ENCODE peak calls at places on chromosomes 13 and 19, in five cellular contexts. P, F, C, Y and A are unnamed samples.

GRCh38 chr19:4456843-4457653 is 546 bp downstream of the UBXN6 start:
- DNase-seq in C (peak; percentile 18), F (no peak), P (peak; percentile 52), Y (no peak), A (peak; percentile 46)

GRCh38 chr13:31056650-31057275 is 104.9 kb downstream of the HSPH1 start:
- DNase-seq in F (no peak), Y (peak; percentile 79), C (no peak), P (no peak), A (no peak)

GRCh38 chr19:10141973-10142372 is 22.3 kb upstream of the EIF3G start:
- DNase-seq in C (no peak), F (no peak), Y (no peak), P (no peak), A (no peak)

GRCh38 chr19:4524808-4525562 is 6.7 kb upstream of the PLIN4 start:
- DNase-seq in Y (no peak), P (peak; percentile 51), C (peak; percentile 58), F (peak; percentile 54), A (peak; percentile 50)

GRCh38 chr19:14758816-14759215 is 19.5 kb downstream of the ADGRE2 start:
- DNase-seq in F (no peak), Y (no peak), C (no peak), P (no peak), A (no peak)

GRCh38 chr13:110644892-110645521 is 29.7 kb downstream of the NAXD start:
- DNase-seq in Y (peak; percentile 65), F (peak; percentile 69), P (peak; percentile 41), C (peak; percentile 11), A (peak; percentile 37)

GRCh38 chr19:7789447-7789846 is 26.4 kb downstream of the CLEC4M start:
- DNase-seq in C (peak; percentile 15), F (no peak), Y (no peak), P (no peak), A (peak; percentile 21)

GRCh38 chr13:19959141-19959830 is 759 bp downstream of the ZMYM2 start:
- DNase-seq in Y (peak; percentile 41), C (peak; percentile 53), F (peak; percentile 54), P (peak; percentile 39), A (peak; percentile 40)

GRCh38 chr13:112892759-112893569 is 76.0 kb upstream of the MCF2L start:
- DNase-seq in Y (no peak), C (no peak), P (peak; percentile 46), F (peak; percentile 70), A (no peak)

GRCh38 chr19:17909017-17909732 is 23.6 kb upstream of the CCDC124 start:
- DNase-seq in F (peak; percentile 65), P (no peak), C (no peak), Y (no peak), A (no peak)

GRCh38 chr13:39049274-39049673 is 11.0 kb downstream of the NHLRC3 start:
- DNase-seq in P (no peak), C (no peak), Y (no peak), F (no peak), A (no peak)

GRCh38 chr13:29526741-29527140 is 68.7 kb downstream of the SLC7A1 start:
- DNase-seq in C (no peak), Y (no peak), P (no peak), F (no peak), A (no peak)

GRCh38 chr19:903266-903797 is 9.7 kb downstream of the R3HDM4 start:
- DNase-seq in P (peak; percentile 57), C (no peak), Y (no peak), F (peak; percentile 73), A (no peak)

GRCh38 chr13:110137677-110138008 is 169.3 kb downstream of the COL4A1 start:
- DNase-seq in C (no peak), P (no peak), F (peak; percentile 64), Y (no peak), A (no peak)

GRCh38 chr19:47609885-47610545 is 1.1 kb downstream of the BICRA start:
- DNase-seq in F (peak; percentile 42), C (peak; percentile 54), Y (peak; percentile 37), P (peak; percentile 36), A (peak; percentile 71)

GRCh38 chr13:86002921-86003488 is 203.8 kb upstream of the SLITRK6 start:
- DNase-seq in C (no peak), P (no peak), Y (no peak), F (no peak), A (no peak)

DNA sequence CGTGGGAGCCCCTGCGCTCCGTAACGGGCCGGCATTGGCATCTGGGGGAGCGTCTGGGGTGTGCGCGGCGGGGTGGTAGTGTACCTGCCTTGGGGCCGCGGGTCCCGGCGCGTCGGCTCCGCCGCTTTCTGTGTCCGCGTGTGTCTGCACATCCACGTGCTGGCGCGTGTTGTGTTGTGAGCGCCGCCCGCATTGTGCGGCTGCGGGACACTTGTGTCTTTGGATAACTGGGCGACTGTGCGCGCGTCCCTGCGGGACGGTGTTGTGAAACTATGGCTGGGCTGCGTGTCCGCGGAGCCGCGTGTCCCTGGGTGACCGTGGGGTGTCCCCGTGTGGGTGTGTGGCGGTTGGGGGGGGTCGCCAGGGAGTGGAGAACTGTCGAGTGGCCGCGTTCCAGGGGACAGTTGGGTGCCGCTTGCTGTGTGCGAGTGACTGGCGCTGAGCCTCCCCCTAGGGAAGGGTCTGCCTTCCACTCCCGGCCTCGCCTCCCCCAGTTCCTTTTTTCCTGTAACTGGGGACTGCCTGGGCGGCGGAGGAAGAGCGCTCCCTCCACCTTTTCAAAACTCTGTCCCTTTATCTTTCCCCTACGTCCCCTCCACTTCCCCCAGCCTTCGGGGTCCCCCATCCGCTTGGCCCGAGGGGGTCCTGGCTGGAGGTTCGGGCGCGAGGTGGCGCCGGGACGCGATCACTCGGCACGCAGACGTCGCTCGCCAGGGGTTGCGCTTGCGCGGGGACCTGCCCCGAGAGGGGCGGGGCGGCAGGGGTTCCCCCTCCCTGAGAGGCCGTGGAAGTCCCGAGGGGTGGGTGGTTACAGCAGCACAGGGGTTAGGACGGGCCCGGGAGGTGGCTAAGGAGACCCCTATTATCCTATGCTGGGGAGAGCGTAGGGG is 5.6 kb upstream of the NFIC start:
- DNase-seq in Y (peak; percentile 73), F (peak; percentile 76), P (no peak), C (peak; percentile 56), A (peak; percentile 73)
- TF ChIP-seq CTCF in Y (peak; percentile 11), F (no peak), P (no peak), C (no peak), A (no peak)

GRCh38 chr19:39539519-39540332 is at the start of gene EID2:
- DNase-seq in P (peak; percentile 91), F (peak; percentile 98), Y (peak; percentile 96), C (peak; percentile 96), A (peak; percentile 92)
- TF ChIP-seq CTCF in P (peak; percentile 75), F (peak; percentile 71), Y (peak; percentile 84), C (peak; percentile 74), A (no peak)

GRCh38 chr13:26062853-26063444 is 11.1 kb upstream of the SHISA2 start:
- DNase-seq in P (no peak), Y (no peak), C (no peak), F (peak; percentile 25), A (no peak)
- TF ChIP-seq CTCF in P (peak; percentile 83), Y (peak; percentile 67), C (peak; percentile 68), F (peak; percentile 24), A (peak; percentile 67)

GRCh38 chr19:35211545-35212230 is 16.9 kb downstream of the FAM187B start:
- DNase-seq in F (peak; percentile 43), Y (no peak), P (no peak), C (peak; percentile 72), A (peak; percentile 80)
- TF ChIP-seq CTCF in F (no peak), Y (no peak), P (no peak), C (no peak), A (peak; percentile 20)

GRCh38 chr19:48896191-48896720 is 2.3 kb downstream of the TULP2 start:
- DNase-seq in Y (peak; percentile 69), C (no peak), F (no peak), P (no peak), A (peak; percentile 55)

GRCh38 chr19:48897181-48897580 is 1.4 kb downstream of the TULP2 start:
- DNase-seq in P (no peak), Y (no peak), C (no peak), F (no peak), A (no peak)

GRCh38 chr19:48895226-48895625 is 3.3 kb downstream of the TULP2 start:
- DNase-seq in F (no peak), Y (no peak), C (no peak), P (no peak), A (no peak)

GRCh38 chr19:48900477-48901452 is 653 bp downstream of the NUCB1 start:
- DNase-seq in C (no peak), P (no peak), F (no peak), Y (no peak), A (no peak)

GRCh38 chr19:48899781-48900476 is at the start of gene NUCB1:
- DNase-seq in P (peak; percentile 98), Y (peak; percentile 99), F (peak; percentile 98), C (peak; percentile 96), A (peak; percentile 96)
- TF ChIP-seq CTCF in P (no peak), Y (no peak), F (no peak), C (no peak), A (no peak)

DNA sequence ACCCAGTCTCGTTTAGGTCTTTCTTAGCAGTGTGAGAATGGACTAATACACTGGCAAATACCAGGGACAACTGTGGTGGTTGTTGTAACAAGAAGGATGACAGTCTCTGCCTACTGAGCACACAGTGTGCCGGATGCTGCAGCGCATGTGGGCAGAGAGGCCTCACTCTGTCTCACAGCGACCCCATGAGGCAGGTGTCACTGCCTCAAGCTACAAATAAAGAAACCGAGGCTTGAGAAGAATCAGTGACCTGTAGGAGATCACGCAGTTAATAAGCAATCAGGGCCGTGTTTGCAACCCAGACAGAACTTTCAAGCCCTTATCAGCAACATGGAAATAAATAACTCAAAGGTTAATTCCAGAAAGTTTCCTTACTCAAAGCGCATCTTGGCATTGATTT is 40.5 kb upstream of the GAS6 start:
- DNase-seq in F (peak; percentile 53), Y (peak; percentile 62), C (no peak), P (no peak), A (no peak)
- TF ChIP-seq CTCF in F (peak; percentile 18), Y (peak; percentile 50), C (no peak), P (peak; percentile 50), A (no peak)

GRCh38 chr19:54415901-54416621 is 797 bp downstream of the TTYH1 start:
- DNase-seq in F (no peak), Y (no peak), P (no peak), C (no peak), A (no peak)

GRCh38 chr19:54416695-54417491 is 1.6 kb downstream of the TTYH1 start:
- DNase-seq in Y (no peak), C (no peak), P (no peak), F (no peak), A (no peak)

GRCh38 chr19:54414156-54414555 is 1.1 kb upstream of the TTYH1 start:
- DNase-seq in C (no peak), P (no peak), F (no peak), Y (no peak), A (no peak)

GRCh38 chr19:54412877-54413276 is 2.4 kb upstream of the TTYH1 start:
- DNase-seq in C (no peak), Y (no peak), P (no peak), F (no peak), A (no peak)

DNA sequence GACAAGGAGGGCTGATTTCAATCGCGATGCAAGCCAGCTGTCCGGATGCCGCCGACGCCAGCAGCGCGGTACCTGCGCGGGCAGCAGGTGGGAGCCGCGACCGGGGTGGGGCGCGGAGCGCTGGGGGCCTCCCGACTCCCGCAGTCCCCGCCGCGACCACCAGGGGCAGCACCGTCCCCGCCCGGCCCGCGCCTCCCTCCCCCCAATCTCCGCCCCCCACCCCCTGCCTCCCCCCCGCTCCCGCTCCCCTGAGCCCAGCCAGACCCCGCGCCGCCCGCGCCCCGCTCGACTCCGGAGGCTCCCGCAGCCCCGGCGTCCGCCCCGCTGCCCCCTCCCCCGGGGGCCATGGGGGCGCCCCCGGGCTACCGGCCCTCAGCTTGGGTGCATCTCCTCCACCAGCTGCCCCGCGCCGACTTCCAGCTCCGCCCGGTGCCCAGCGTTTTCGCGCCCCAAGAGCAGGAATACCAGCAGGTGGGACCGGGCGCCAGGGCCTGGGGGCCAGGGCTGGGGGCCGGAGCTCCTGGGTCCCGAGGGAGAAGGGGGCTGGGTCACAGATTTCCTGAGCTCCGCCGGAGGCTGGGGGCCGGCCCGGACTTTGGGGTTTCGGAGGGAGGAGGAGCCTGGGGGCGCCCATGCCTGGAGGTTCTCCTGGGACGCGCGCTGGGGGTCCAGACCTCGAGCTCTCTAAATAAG is at the start of gene TTYH1:
- DNase-seq in P (peak; percentile 56), C (peak; percentile 26), Y (peak; percentile 43), F (no peak), A (no peak)
- TF ChIP-seq CTCF in P (peak; percentile 75), C (peak; percentile 49), Y (peak; percentile 81), F (peak; percentile 22), A (no peak)